ENCODE peak calls at places on chromosome X, in ten cellular contexts. M is HL-60; N is iPS-NIHi11; E is H54; U is cardiac fibroblast; H is ACHN; Y is stimulated activated CD8-positive, alpha-beta memory T cell treated with anti-CD3 and anti-CD28 coated beads, Interleukin-15, amount 100 ng/mL, for 48 hours; V is SJCRH30; Z is stimulated activated CD4-positive, alpha-beta T cell treated with anti-CD3 and anti-CD28 coated beads, Interleukin-2, amount 100 ng/mL, for 48 hours; G is fibroblast of the aortic adventitia. I is an unnamed sample.

GRCh38 chrX:103608305-103608963 is 671 bp downstream of the TCEAL3 start:
- DNase-seq in M (no peak), N (peak; percentile 3), E (no peak), U (no peak), H (no peak), Y (no peak), V (no peak), Z (no peak), G (no peak), I (no peak)

GRCh38 chrX:69163936-69164741 is 1.1 kb downstream of the PJA1 start:
- DNase-seq in M (no peak), N (peak; percentile 54), E (no peak), U (peak; percentile 10), H (no peak), Y (peak; percentile 15), V (peak; percentile 44), Z (peak; percentile 13), G (no peak), I (no peak)

GRCh38 chrX:135185795-135186443 is 14.7 kb upstream of the CT55 start:
- DNase-seq in M (peak; percentile 46), N (peak; percentile 54), E (peak; percentile 25), U (peak; percentile 46), H (peak; percentile 43), Y (peak; percentile 6), V (peak; percentile 61), Z (peak; percentile 9), G (peak; percentile 64), I (peak; percentile 42)

GRCh38 chrX:639151-639550 is 8.6 kb downstream of the SHOX start:
- DNase-seq in M (no peak), N (no peak), E (no peak), U (no peak), H (no peak), Y (no peak), V (no peak), Z (no peak), G (no peak), I (no peak)

GRCh38 chrX:150856785-150857184 is 41.7 kb downstream of the CD99L2 start:
- DNase-seq in M (no peak), N (no peak), E (no peak), U (no peak), H (no peak), Y (no peak), V (no peak), Z (no peak), G (no peak), I (no peak)

GRCh38 chrX:386768-387575 is at the start of gene PPP2R3B:
- DNase-seq in M (peak; percentile 98), N (peak; percentile 100), E (peak; percentile 98), U (peak; percentile 99), H (peak; percentile 87), Y (peak; percentile 99), V (peak; percentile 97), Z (peak; percentile 97), G (peak; percentile 98), I (peak; percentile 91)

GRCh38 chrX:111854778-111855490 is 21.0 kb upstream of the TRPC5OS start:
- DNase-seq in M (peak; percentile 2), N (peak; percentile 21), E (peak; percentile 7), U (no peak), H (peak; percentile 7), Y (no peak), V (no peak), Z (no peak), G (no peak), I (peak; percentile 23)

GRCh38 chrX:10233696-10234095 is 76.9 kb downstream of the CLCN4 start:
- DNase-seq in M (no peak), N (no peak), E (no peak), U (no peak), H (no peak), Y (no peak), V (no peak), Z (no peak), G (no peak), I (no peak)

GRCh38 chrX:21946925-21947641 is 6.6 kb downstream of the SMS start:
- DNase-seq in M (no peak), N (peak; percentile 17), E (no peak), U (peak; percentile 42), H (no peak), Y (no peak), V (no peak), Z (no peak), G (peak; percentile 60), I (no peak)

GRCh38 chrX:110614596-110614995 is 181.0 kb downstream of the CHRDL1 start:
- DNase-seq in M (no peak), N (no peak), E (no peak), U (no peak), H (no peak), Y (no peak), V (no peak), Z (no peak), G (no peak), I (no peak)

GRCh38 chrX:2819345-2820130 is 9.2 kb upstream of the GYG2 start:
- DNase-seq in M (peak; percentile 14), N (no peak), E (no peak), U (peak; percentile 42), H (peak; percentile 11), Y (no peak), V (no peak), Z (no peak), G (peak; percentile 71), I (no peak)

GRCh38 chrX:16462912-16463311 is 187.0 kb upstream of the S100G start:
- DNase-seq in M (no peak), N (no peak), E (no peak), U (peak; percentile 58), H (no peak), Y (no peak), V (no peak), Z (no peak), G (peak; percentile 91), I (no peak)

GRCh38 chrX:30220646-30221045 is 5.3 kb downstream of the MAGEB2 start:
- DNase-seq in M (no peak), N (no peak), E (no peak), U (no peak), H (no peak), Y (no peak), V (no peak), Z (no peak), G (no peak), I (no peak)

GRCh38 chrX:16444353-16444752 is 205.6 kb upstream of the S100G start:
- DNase-seq in M (no peak), N (no peak), E (no peak), U (no peak), H (no peak), Y (no peak), V (peak; percentile 8), Z (no peak), G (peak; percentile 56), I (no peak)

GRCh38 chrX:48794993-48795501 is 6.8 kb upstream of the HDAC6 start:
- DNase-seq in M (no peak), N (no peak), E (peak; percentile 26), U (peak; percentile 65), H (peak; percentile 44), Y (no peak), V (no peak), Z (no peak), G (peak; percentile 64), I (no peak)

GRCh38 chrX:252421-253291 is 28.5 kb upstream of the PLCXD1 start:
- DNase-seq in M (no peak), N (no peak), E (no peak), U (no peak), H (no peak), Y (no peak), V (no peak), Z (no peak), G (no peak), I (no peak)

GRCh38 chrX:119489212-119490074 is 21.2 kb downstream of the SLC25A5 start:
- DNase-seq in M (no peak), N (no peak), E (no peak), U (no peak), H (no peak), Y (no peak), V (no peak), Z (no peak), G (no peak), I (no peak)

GRCh38 chrX:584572-584971 is 46.0 kb upstream of the SHOX start:
- DNase-seq in M (no peak), N (no peak), E (no peak), U (no peak), H (no peak), Y (no peak), V (no peak), Z (no peak), G (no peak), I (no peak)

I was measured in HCT116.